ENCODE peak calls at places on chromosome 22, in eight cellular contexts. O is AG10803, K is right lobe of liver, Y is left ventricle myocardium inferior, I is OCI-LY7, H is coronary artery, X is Caco-2, A is body of pancreas. D is an unnamed sample.
A peak's percentile ranks its signal among the peaks of the same experiment; 100 is the strongest.

GRCh38 chr22:42080287-42080686 is 787 bp downstream of the SMDT1 start:
- DNase-seq in O (peak; percentile 32), K (no peak), Y (no peak), I (no peak), H (peak; percentile 73), X (no peak), A (peak; percentile 47), D (peak; percentile 70)

GRCh38 chr22:23478175-23478574 is 101.9 kb downstream of the IGLL1 start:
- DNase-seq in O (no peak), K (no peak), Y (no peak), I (peak; percentile 24), H (no peak), X (no peak), A (no peak), D (peak; percentile 3)

GRCh38 chr22:46084376-46084775 is 66.0 kb upstream of the PPARA start:
- DNase-seq in O (no peak), K (no peak), Y (no peak), I (no peak), H (peak; percentile 77), X (no peak), A (no peak), D (no peak)

GRCh38 chr22:47859891-47860290 is 1097.4 kb downstream of the TBC1D22A start:
- DNase-seq in O (no peak), K (no peak), Y (no peak), I (no peak), H (peak; percentile 19), X (no peak), A (no peak), D (no peak)

GRCh38 chr22:33380789-33381530 is 322.8 kb upstream of the SYN3 start:
- DNase-seq in O (peak; percentile 92), K (no peak), Y (no peak), I (no peak), H (no peak), X (no peak), A (no peak), D (peak; percentile 74)

GRCh38 chr22:37905534-37906363 is at the start of gene MICALL1:
- DNase-seq in O (peak; percentile 78), K (peak; percentile 84), Y (peak; percentile 76), I (peak; percentile 83), H (no peak), X (peak; percentile 68), A (peak; percentile 79), D (peak; percentile 73)

GRCh38 chr22:38284042-38284402 is 11.2 kb upstream of the TMEM184B start:
- DNase-seq in O (peak; percentile 97), K (no peak), Y (no peak), I (no peak), H (peak; percentile 87), X (no peak), A (peak; percentile 32), D (peak; percentile 99)

GRCh38 chr22:50547231-50547851 is 1.6 kb downstream of the KLHDC7B start:
- DNase-seq in O (no peak), K (no peak), Y (no peak), I (no peak), H (no peak), X (no peak), A (no peak), D (no peak)

GRCh38 chr22:24191381-24191841 is 10.1 kb downstream of the SUSD2 start:
- DNase-seq in O (no peak), K (peak; percentile 18), Y (no peak), I (no peak), H (no peak), X (no peak), A (no peak), D (no peak)

GRCh38 chr22:25746012-25746373 is 4.0 kb downstream of the MYO18B start:
- DNase-seq in O (peak; percentile 31), K (no peak), Y (no peak), I (no peak), H (no peak), X (no peak), A (no peak), D (peak; percentile 20)

GRCh38 chr22:39457546-39458442 is 982 bp downstream of the MGAT3 start:
- DNase-seq in O (no peak), K (no peak), Y (no peak), I (no peak), H (no peak), X (no peak), A (no peak), D (no peak)

GRCh38 chr22:42317691-42318547 is 47.5 kb upstream of the TCF20 start:
- DNase-seq in O (no peak), K (no peak), Y (no peak), I (no peak), H (no peak), X (no peak), A (no peak), D (no peak)

GRCh38 chr22:47597041-47597440 is 834.6 kb downstream of the TBC1D22A start:
- DNase-seq in O (no peak), K (no peak), Y (no peak), I (no peak), H (no peak), X (peak; percentile 56), A (no peak), D (no peak)

GRCh38 chr22:46425011-46425410 is 89.5 kb downstream of the TRMU start:
- DNase-seq in O (peak; percentile 94), K (no peak), Y (no peak), I (no peak), H (no peak), X (no peak), A (no peak), D (peak; percentile 51)

GRCh38 chr22:23062616-23063538 is 7.4 kb upstream of the GNAZ start:
- DNase-seq in O (no peak), K (no peak), Y (no peak), I (no peak), H (no peak), X (no peak), A (no peak), D (no peak)

GRCh38 chr22:50691521-50691920 is 18.9 kb downstream of the SHANK3 start:
- DNase-seq in O (peak; percentile 29), K (peak; percentile 18), Y (no peak), I (peak; percentile 57), H (no peak), X (peak; percentile 34), A (peak; percentile 12), D (peak; percentile 56)

GRCh38 chr22:48948575-48949170 is 879.0 kb downstream of the BRD1 start:
- DNase-seq in O (no peak), K (no peak), Y (no peak), I (no peak), H (peak; percentile 26), X (no peak), A (no peak), D (no peak)

GRCh38 chr22:17218341-17218740 is 894 bp downstream of the ADA2 start:
- DNase-seq in O (no peak), K (peak; percentile 15), Y (no peak), I (no peak), H (no peak), X (no peak), A (no peak), D (no peak)

GRCh38 chr22:17217179-17217578 is 2.1 kb downstream of the ADA2 start:
- DNase-seq in O (no peak), K (no peak), Y (no peak), I (peak; percentile 74), H (no peak), X (no peak), A (no peak), D (no peak)

GRCh38 chr22:17214416-17215043 is 4.7 kb downstream of the ADA2 start:
- DNase-seq in O (no peak), K (peak; percentile 17), Y (no peak), I (no peak), H (no peak), X (no peak), A (no peak), D (no peak)

GRCh38 chr22:17213976-17214375 is 5.3 kb downstream of the ADA2 start:
- DNase-seq in O (peak; percentile 18), K (peak; percentile 83), Y (peak; percentile 67), I (peak; percentile 67), H (no peak), X (no peak), A (peak; percentile 78), D (no peak)
- TF ChIP-seq CTCF in O (peak; percentile 42), K (peak; percentile 59), Y (peak; percentile 61), I (peak; percentile 72), H (no peak), X (peak; percentile 29), A (peak; percentile 40), D (peak; percentile 17)

DNA sequence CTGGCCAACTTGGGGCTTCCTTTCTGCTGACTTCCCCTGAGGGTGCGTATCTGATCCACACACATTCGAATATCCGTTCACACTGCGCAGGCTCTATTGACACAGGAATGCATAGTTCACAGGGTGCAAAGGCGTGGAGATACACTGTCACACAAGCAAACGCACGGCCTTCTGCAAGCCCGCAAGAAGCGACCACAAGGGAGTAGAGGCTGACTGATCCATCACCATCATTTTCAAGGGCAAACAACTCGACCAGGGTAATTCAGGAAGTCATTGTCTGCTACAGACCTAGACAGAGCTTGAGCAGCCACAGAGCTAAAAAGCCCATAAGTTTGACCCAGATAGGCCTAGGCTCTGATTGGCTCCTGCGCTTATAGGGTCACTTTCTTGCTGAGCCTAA is 392.3 kb downstream of the MN1 start:
- DNase-seq in O (no peak), K (no peak), Y (no peak), I (no peak), H (no peak), X (no peak), A (no peak), D (no peak)
- H3K4me3 ChIP-seq in O (no peak overlapping the region), K (no peak overlapping the region), Y (no peak overlapping the region), I (no peak overlapping the region), H (no peak overlapping the region), X (no peak overlapping the region), A (no peak overlapping the region), D (no peak overlapping the region)

GRCh38 chr22:19718255-19719054 is 4.2 kb downstream of the SEPTIN5 start:
- DNase-seq in O (no peak), K (no peak), Y (no peak), I (no peak), H (no peak), X (no peak), A (no peak), D (no peak)
- TF ChIP-seq CTCF in O (no peak), K (peak; percentile 27), Y (peak; percentile 21), I (no peak), H (no peak), X (no peak), A (no peak), D (no peak)

GRCh38 chr22:31105282-31105929 is 2.0 kb downstream of the SELENOM start:
- DNase-seq in O (no peak), K (no peak), Y (no peak), I (no peak), H (peak; percentile 73), X (no peak), A (no peak), D (no peak)
- H3K4me3 ChIP-seq in O (peak overlapping the region; percentile 95), K (no peak overlapping the region), Y (peak overlapping the region; percentile 85), I (no peak overlapping the region), H (peak overlapping the region; percentile 97), X (no peak overlapping the region), A (no peak overlapping the region), D (peak overlapping the region; percentile 94)

DNA sequence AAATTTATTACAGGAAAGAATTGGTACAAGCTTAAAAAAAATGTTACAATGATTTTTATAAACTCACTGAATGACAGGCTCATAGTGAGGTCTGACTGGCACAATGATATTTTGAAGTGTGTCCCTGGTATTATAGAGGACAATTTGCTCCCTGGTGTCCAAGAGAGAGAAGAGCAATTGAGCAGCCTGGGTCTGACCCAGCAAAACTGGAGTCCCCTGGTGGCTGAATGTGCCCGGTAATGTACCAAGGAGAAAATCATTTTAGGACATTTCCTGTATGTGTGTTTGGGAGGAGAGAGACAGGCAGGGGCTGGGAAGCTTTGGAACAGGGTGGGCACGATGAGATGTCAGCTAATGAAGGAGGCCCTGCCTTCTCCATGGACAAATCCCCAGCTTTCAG is 125.3 kb downstream of the APOL5 start:
- DNase-seq in O (peak; percentile 53), K (peak; percentile 40), Y (no peak), I (peak; percentile 67), H (no peak), X (peak; percentile 44), A (peak; percentile 38), D (peak; percentile 45)
- TF ChIP-seq CTCF in O (peak; percentile 72), K (peak; percentile 51), Y (peak; percentile 67), I (peak; percentile 78), H (no peak), X (peak; percentile 47), A (peak; percentile 33), D (peak; percentile 77)